ENCODE peak calls at places on chromosomes 12 and 14, in six cellular contexts. C, O, I, N, W and B are unnamed samples.

GRCh38 chr12:47080725-47081502 is 1.2 kb upstream of the AMIGO2 start:
- DNase-seq in C (no peak), O (peak; percentile 58), I (peak; percentile 85), N (peak; percentile 75), W (peak; percentile 23), B (peak; percentile 35)

GRCh38 chr14:22822619-22823551 is 6.8 kb upstream of the MRPL52 start:
- DNase-seq in C (peak; percentile 77), O (peak; percentile 71), I (peak; percentile 82), N (peak; percentile 89), W (no peak), B (peak; percentile 69)

GRCh38 chr14:92503756-92504491 is 9.7 kb upstream of the RIN3 start:
- DNase-seq in C (no peak), O (no peak), I (peak; percentile 81), N (peak; percentile 95), W (peak; percentile 82), B (no peak)

GRCh38 chr12:13900718-13901117 is 80.7 kb downstream of the GRIN2B start:
- DNase-seq in C (no peak), O (no peak), I (no peak), N (no peak), W (no peak), B (no peak)

GRCh38 chr14:36315159-36315853 is 5.1 kb downstream of the MBIP start:
- DNase-seq in C (no peak), O (no peak), I (no peak), N (no peak), W (no peak), B (no peak)

GRCh38 chr12:126248871-126249403 is 1183.7 kb downstream of the AACS start:
- DNase-seq in C (no peak), O (no peak), I (no peak), N (no peak), W (no peak), B (no peak)

GRCh38 chr12:57852620-57853509 is 6.3 kb upstream of the CTDSP2 start:
- DNase-seq in C (peak; percentile 42), O (no peak), I (no peak), N (no peak), W (no peak), B (no peak)

GRCh38 chr12:32568241-32568640 is 110.9 kb upstream of the DNM1L start:
- DNase-seq in C (no peak), O (no peak), I (peak; percentile 63), N (peak; percentile 74), W (peak; percentile 58), B (no peak)

GRCh38 chr14:87615050-87615449 is 377.9 kb downstream of the GALC start:
- DNase-seq in C (no peak), O (no peak), I (no peak), N (no peak), W (no peak), B (no peak)

GRCh38 chr12:106197906-106198623 is 49.8 kb downstream of the CKAP4 start:
- DNase-seq in C (no peak), O (no peak), I (no peak), N (no peak), W (no peak), B (no peak)